ENCODE peak calls at places on chromosomes 4 and X, in nine cellular contexts. One of them, this sample, is unnamed.

GRCh38 chr4:7075962-7076693 is 8.3 kb upstream of the GRPEL1 start:
- DNase-seq in cardiac muscle cell: no peak
- DNase-seq in endodermal cell: no peak
- DNase-seq in CD4-positive, alpha-beta T cell: no peak
- DNase-seq in tibial artery: no peak
- DNase-seq in lower lobe of right lung: no peak
- DNase-seq in H9: no peak
- DNase-seq in OCI-LY7: no peak
- DNase-seq in coronary artery: no peak
- DNase-seq in this sample: peak

GRCh38 chrX:12210921-12211320 is 72.6 kb downstream of the FRMPD4 start:
- DNase-seq in coronary artery: no peak
- DNase-seq in endodermal cell: no peak
- DNase-seq in lower lobe of right lung: no peak
- DNase-seq in tibial artery: no peak
- DNase-seq in OCI-LY7: no peak
- DNase-seq in H9: no peak
- DNase-seq in cardiac muscle cell: no peak
- DNase-seq in CD4-positive, alpha-beta T cell: no peak
- DNase-seq in this sample: no peak

GRCh38 chrX:97683256-97683655 is 799.5 kb downstream of the RPA4 start:
- DNase-seq in cardiac muscle cell: no peak
- DNase-seq in CD4-positive, alpha-beta T cell: no peak
- DNase-seq in H9: no peak
- DNase-seq in OCI-LY7: no peak
- DNase-seq in tibial artery: no peak
- DNase-seq in endodermal cell: no peak
- DNase-seq in coronary artery: no peak
- DNase-seq in lower lobe of right lung: no peak
- DNase-seq in this sample: no peak

GRCh38 chr4:74555231-74555630 is 110.3 kb downstream of the AREG start:
- DNase-seq in OCI-LY7: no peak
- DNase-seq in lower lobe of right lung: no peak
- DNase-seq in endodermal cell: no peak
- DNase-seq in tibial artery: no peak
- DNase-seq in CD4-positive, alpha-beta T cell: no peak
- DNase-seq in coronary artery: no peak
- DNase-seq in H9: no peak
- DNase-seq in cardiac muscle cell: no peak
- DNase-seq in this sample: no peak

GRCh38 chr4:87121332-87122065 is 98.9 kb downstream of the KLHL8 start:
- DNase-seq in H9: no peak
- DNase-seq in lower lobe of right lung: no peak
- DNase-seq in endodermal cell: no peak
- DNase-seq in coronary artery: no peak
- DNase-seq in tibial artery: no peak
- DNase-seq in CD4-positive, alpha-beta T cell: no peak
- DNase-seq in OCI-LY7: no peak
- DNase-seq in cardiac muscle cell: no peak
- DNase-seq in this sample: no peak

GRCh38 chrX:50967734-50968133 is 57.2 kb downstream of the BMP15 start:
- DNase-seq in coronary artery: no peak
- DNase-seq in lower lobe of right lung: no peak
- DNase-seq in tibial artery: no peak
- DNase-seq in cardiac muscle cell: no peak
- DNase-seq in OCI-LY7: no peak
- DNase-seq in H9: no peak
- DNase-seq in CD4-positive, alpha-beta T cell: no peak
- DNase-seq in endodermal cell: no peak
- DNase-seq in this sample: no peak

GRCh38 chr4:90580271-90580825 is 453.2 kb downstream of the CCSER1 start:
- DNase-seq in coronary artery: no peak
- DNase-seq in tibial artery: no peak
- DNase-seq in endodermal cell: no peak
- DNase-seq in H9: no peak
- DNase-seq in lower lobe of right lung: no peak
- DNase-seq in cardiac muscle cell: peak
- DNase-seq in CD4-positive, alpha-beta T cell: no peak
- DNase-seq in OCI-LY7: no peak
- DNase-seq in this sample: no peak

GRCh38 chr4:81905966-81906365 is 434.3 kb upstream of the RASGEF1B start:
- DNase-seq in endodermal cell: no peak
- DNase-seq in H9: no peak
- DNase-seq in cardiac muscle cell: no peak
- DNase-seq in tibial artery: no peak
- DNase-seq in CD4-positive, alpha-beta T cell: no peak
- DNase-seq in lower lobe of right lung: no peak
- DNase-seq in OCI-LY7: no peak
- DNase-seq in coronary artery: no peak
- DNase-seq in this sample: no peak

GRCh38 chrX:13069771-13070410 is 25.5 kb upstream of the FAM9C start:
- DNase-seq in endodermal cell: no peak
- DNase-seq in H9: no peak
- DNase-seq in lower lobe of right lung: no peak
- DNase-seq in OCI-LY7: no peak
- DNase-seq in coronary artery: no peak
- DNase-seq in cardiac muscle cell: no peak
- DNase-seq in tibial artery: no peak
- DNase-seq in CD4-positive, alpha-beta T cell: no peak
- DNase-seq in this sample: no peak

GRCh38 chr4:137198791-137199190 is 333.5 kb downstream of the PCDH18 start:
- DNase-seq in tibial artery: no peak
- DNase-seq in CD4-positive, alpha-beta T cell: no peak
- DNase-seq in H9: no peak
- DNase-seq in OCI-LY7: no peak
- DNase-seq in cardiac muscle cell: no peak
- DNase-seq in coronary artery: no peak
- DNase-seq in lower lobe of right lung: no peak
- DNase-seq in endodermal cell: no peak
- DNase-seq in this sample: no peak

GRCh38 chr4:173119818-173120217 is 48.8 kb upstream of the GALNT7 start:
- DNase-seq in coronary artery: no peak
- DNase-seq in tibial artery: no peak
- DNase-seq in CD4-positive, alpha-beta T cell: no peak
- DNase-seq in cardiac muscle cell: no peak
- DNase-seq in OCI-LY7: no peak
- DNase-seq in endodermal cell: no peak
- DNase-seq in lower lobe of right lung: no peak
- DNase-seq in H9: no peak
- DNase-seq in this sample: no peak

GRCh38 chrX:46979340-46979739 is 67.1 kb downstream of the JADE3 start:
- DNase-seq in endodermal cell: no peak
- DNase-seq in coronary artery: no peak
- DNase-seq in lower lobe of right lung: no peak
- DNase-seq in CD4-positive, alpha-beta T cell: no peak
- DNase-seq in OCI-LY7: no peak
- DNase-seq in cardiac muscle cell: no peak
- DNase-seq in H9: no peak
- DNase-seq in tibial artery: no peak
- DNase-seq in this sample: no peak

GRCh38 chr4:93317046-93317445 is 511.5 kb upstream of the ATOH1 start:
- DNase-seq in tibial artery: no peak
- DNase-seq in H9: no peak
- DNase-seq in coronary artery: no peak
- DNase-seq in cardiac muscle cell: no peak
- DNase-seq in endodermal cell: no peak
- DNase-seq in CD4-positive, alpha-beta T cell: no peak
- DNase-seq in lower lobe of right lung: no peak
- DNase-seq in OCI-LY7: no peak
- DNase-seq in this sample: no peak

GRCh38 chr4:70969076-70969475 is 24.4 kb upstream of the DCK start:
- DNase-seq in cardiac muscle cell: no peak
- DNase-seq in endodermal cell: no peak
- DNase-seq in lower lobe of right lung: no peak
- DNase-seq in CD4-positive, alpha-beta T cell: no peak
- DNase-seq in coronary artery: no peak
- DNase-seq in H9: no peak
- DNase-seq in OCI-LY7: no peak
- DNase-seq in tibial artery: no peak
- DNase-seq in this sample: no peak

GRCh38 chr4:10033191-10033881 is 12.0 kb upstream of the SLC2A9 start:
- DNase-seq in H9: no peak
- DNase-seq in coronary artery: no peak
- DNase-seq in lower lobe of right lung: no peak
- DNase-seq in CD4-positive, alpha-beta T cell: no peak
- DNase-seq in OCI-LY7: no peak
- DNase-seq in cardiac muscle cell: no peak
- DNase-seq in endodermal cell: peak
- DNase-seq in tibial artery: peak
- DNase-seq in this sample: no peak

GRCh38 chr4:6371827-6372226 is 100.6 kb downstream of the PPP2R2C start:
- DNase-seq in CD4-positive, alpha-beta T cell: no peak
- DNase-seq in cardiac muscle cell: no peak
- DNase-seq in lower lobe of right lung: no peak
- DNase-seq in tibial artery: no peak
- DNase-seq in coronary artery: no peak
- DNase-seq in OCI-LY7: no peak
- DNase-seq in endodermal cell: no peak
- DNase-seq in H9: no peak
- DNase-seq in this sample: no peak

GRCh38 chrX:1491851-1492349 is 39.2 kb upstream of the ASMTL start:
- DNase-seq in OCI-LY7: peak
- DNase-seq in CD4-positive, alpha-beta T cell: peak
- DNase-seq in lower lobe of right lung: no peak
- DNase-seq in H9: peak
- DNase-seq in endodermal cell: peak
- DNase-seq in cardiac muscle cell: peak
- DNase-seq in coronary artery: peak
- DNase-seq in tibial artery: no peak
- DNase-seq in this sample: peak

DNA sequence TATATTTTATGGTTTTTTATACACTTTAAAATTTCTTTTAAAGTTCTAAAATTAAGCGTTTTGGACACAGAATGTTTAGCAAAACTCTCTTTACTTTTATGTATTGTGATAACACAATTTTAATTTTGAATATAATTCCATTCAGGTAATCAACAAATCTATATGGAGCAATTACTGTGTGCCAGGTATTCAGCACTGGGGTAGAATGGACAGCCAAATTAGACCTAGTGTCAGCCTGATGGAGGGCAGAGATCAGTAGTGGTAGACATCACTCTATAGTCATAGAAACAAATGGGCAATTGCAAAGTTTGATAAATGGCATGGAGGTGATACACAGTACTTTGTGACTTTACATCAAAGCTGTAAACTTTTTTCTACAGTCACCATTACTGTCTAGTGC is 41.8 kb upstream of the UNC5C start:
- DNase-seq in coronary artery: no peak
- DNase-seq in cardiac muscle cell: no peak
- DNase-seq in H9: no peak
- DNase-seq in OCI-LY7: no peak
- DNase-seq in lower lobe of right lung: no peak
- DNase-seq in tibial artery: no peak
- DNase-seq in endodermal cell: no peak
- DNase-seq in CD4-positive, alpha-beta T cell: no peak
- DNase-seq in this sample: no peak
- TF ChIP-seq CTCF in coronary artery: no peak
- TF ChIP-seq CTCF in cardiac muscle cell: no peak
- TF ChIP-seq CTCF in H9: no peak
- TF ChIP-seq CTCF in OCI-LY7: no peak
- TF ChIP-seq CTCF in lower lobe of right lung: no peak
- TF ChIP-seq CTCF in tibial artery: no peak
- TF ChIP-seq CTCF in endodermal cell: no peak
- TF ChIP-seq CTCF in CD4-positive, alpha-beta T cell: no peak
- TF ChIP-seq CTCF in this sample: no peak

GRCh38 chr4:88706574-88706973 is 8.9 kb upstream of the NAP1L5 start:
- DNase-seq in OCI-LY7: no peak
- DNase-seq in endodermal cell: peak
- DNase-seq in CD4-positive, alpha-beta T cell: no peak
- DNase-seq in tibial artery: no peak
- DNase-seq in coronary artery: no peak
- DNase-seq in lower lobe of right lung: no peak
- DNase-seq in cardiac muscle cell: peak
- DNase-seq in H9: no peak
- DNase-seq in this sample: no peak
- TF ChIP-seq CTCF in OCI-LY7: peak
- TF ChIP-seq CTCF in endodermal cell: peak
- TF ChIP-seq CTCF in CD4-positive, alpha-beta T cell: no peak
- TF ChIP-seq CTCF in tibial artery: peak
- TF ChIP-seq CTCF in coronary artery: peak
- TF ChIP-seq CTCF in lower lobe of right lung: peak
- TF ChIP-seq CTCF in cardiac muscle cell: peak
- TF ChIP-seq CTCF in H9: peak
- TF ChIP-seq CTCF in this sample: peak

DNA sequence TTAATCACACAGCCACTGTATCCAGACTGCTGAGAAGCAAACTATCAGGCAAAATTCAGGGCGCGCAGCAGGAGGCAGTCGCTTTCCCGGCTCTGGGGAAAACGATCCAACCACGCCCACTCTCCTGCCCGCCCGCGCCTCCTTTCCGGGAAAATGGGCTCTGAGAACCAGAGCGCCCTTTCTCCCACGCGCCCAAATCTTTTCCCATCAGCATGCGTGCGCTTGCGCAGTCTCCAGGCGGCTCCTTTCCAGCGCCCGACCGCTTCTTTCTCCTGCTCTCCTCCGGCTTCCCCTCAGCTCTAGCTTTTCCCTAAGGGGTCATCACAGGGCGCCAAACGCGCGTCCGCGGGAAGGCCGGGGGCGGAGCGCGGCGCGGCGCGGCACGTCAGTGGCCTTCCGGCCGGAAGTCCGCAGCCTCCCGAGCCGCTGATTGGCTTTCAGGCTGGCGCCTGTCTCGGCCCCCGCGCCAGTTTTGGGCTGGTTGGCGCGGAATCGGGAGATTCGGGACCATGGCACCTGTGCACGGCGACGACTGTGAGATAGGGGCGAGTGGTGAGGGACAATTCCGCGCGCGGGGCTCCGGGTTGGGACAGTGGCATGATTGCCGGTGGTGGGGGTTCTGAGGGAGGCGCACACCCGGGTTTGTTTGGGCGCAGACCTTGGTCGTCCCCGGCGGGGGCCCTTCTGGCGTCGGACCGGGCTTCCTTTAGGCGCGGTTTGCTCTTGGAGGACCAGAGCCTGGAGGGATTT is at the start of gene POLA1:
- DNase-seq in tibial artery: peak
- DNase-seq in lower lobe of right lung: peak
- DNase-seq in endodermal cell: peak
- DNase-seq in OCI-LY7: peak
- DNase-seq in cardiac muscle cell: peak
- DNase-seq in CD4-positive, alpha-beta T cell: peak
- DNase-seq in coronary artery: peak
- DNase-seq in H9: peak
- DNase-seq in this sample: peak
- TF ChIP-seq CTCF in tibial artery: peak
- TF ChIP-seq CTCF in lower lobe of right lung: peak
- TF ChIP-seq CTCF in endodermal cell: peak
- TF ChIP-seq CTCF in OCI-LY7: no peak
- TF ChIP-seq CTCF in cardiac muscle cell: peak
- TF ChIP-seq CTCF in CD4-positive, alpha-beta T cell: no peak
- TF ChIP-seq CTCF in coronary artery: no peak
- TF ChIP-seq CTCF in H9: no peak
- TF ChIP-seq CTCF in this sample: no peak

DNA sequence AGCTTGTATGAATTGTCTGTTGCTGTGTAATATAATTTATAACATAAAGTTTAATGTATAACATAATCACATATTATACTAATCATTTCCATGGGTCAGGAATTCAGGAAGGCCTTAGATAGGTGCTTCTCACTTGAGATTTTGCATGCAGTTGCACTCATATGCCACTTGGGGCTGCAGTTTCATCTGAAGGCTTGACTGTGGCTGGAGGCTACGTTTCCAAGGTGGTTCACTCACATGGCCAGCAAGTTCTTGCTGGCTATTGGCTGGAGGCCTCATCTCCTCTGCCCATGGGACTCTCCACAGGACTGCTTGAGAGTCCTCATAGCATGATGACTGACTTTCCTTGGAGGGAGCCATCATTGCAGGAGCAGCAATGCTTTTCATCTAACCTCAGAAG is 53.4 kb upstream of the STX18 start:
- DNase-seq in H9: no peak
- DNase-seq in endodermal cell: no peak
- DNase-seq in CD4-positive, alpha-beta T cell: no peak
- DNase-seq in OCI-LY7: peak
- DNase-seq in coronary artery: no peak
- DNase-seq in tibial artery: no peak
- DNase-seq in lower lobe of right lung: no peak
- DNase-seq in cardiac muscle cell: no peak
- DNase-seq in this sample: no peak
- TF ChIP-seq CTCF in H9: peak
- TF ChIP-seq CTCF in endodermal cell: peak
- TF ChIP-seq CTCF in CD4-positive, alpha-beta T cell: no peak
- TF ChIP-seq CTCF in OCI-LY7: peak
- TF ChIP-seq CTCF in coronary artery: no peak
- TF ChIP-seq CTCF in tibial artery: no peak
- TF ChIP-seq CTCF in lower lobe of right lung: no peak
- TF ChIP-seq CTCF in cardiac muscle cell: peak
- TF ChIP-seq CTCF in this sample: peak